ENCODE peak calls at places on chromosomes 11 and 22, in eight cellular contexts. One of them, this sample, is unnamed.
A peak's percentile ranks its signal among the peaks of the same experiment; 100 is the strongest.

GRCh38 chr22:47966316-47966715 is 1203.9 kb downstream of the TBC1D22A start:
- DNase-seq in neural progenitor cell: no peak
- DNase-seq in GM23248: no peak
- DNase-seq in mammary epithelial cell: no peak
- DNase-seq in IMR-90: no peak
- DNase-seq in SK-N-SH: no peak
- DNase-seq in HCT116: no peak
- DNase-seq in DND-41: no peak
- DNase-seq in this sample: no peak

GRCh38 chr11:88814076-88814475 is 251.7 kb downstream of the GRM5 start:
- DNase-seq in neural progenitor cell: no peak
- DNase-seq in GM23248: no peak
- DNase-seq in mammary epithelial cell: peak; percentile 23
- DNase-seq in IMR-90: no peak
- DNase-seq in SK-N-SH: no peak
- DNase-seq in HCT116: no peak
- DNase-seq in DND-41: no peak
- DNase-seq in this sample: no peak

GRCh38 chr11:111186308-111186967 is 59.1 kb upstream of the POU2AF2 start:
- DNase-seq in neural progenitor cell: no peak
- DNase-seq in GM23248: no peak
- DNase-seq in mammary epithelial cell: no peak
- DNase-seq in IMR-90: peak; percentile 52
- DNase-seq in SK-N-SH: no peak
- DNase-seq in HCT116: no peak
- DNase-seq in DND-41: no peak
- DNase-seq in this sample: no peak

GRCh38 chr22:30890689-30891442 is 77.7 kb downstream of the MORC2 start:
- DNase-seq in neural progenitor cell: peak; percentile 61
- DNase-seq in GM23248: peak; percentile 59
- DNase-seq in mammary epithelial cell: peak; percentile 22
- DNase-seq in IMR-90: peak; percentile 10
- DNase-seq in SK-N-SH: peak; percentile 79
- DNase-seq in HCT116: peak; percentile 10
- DNase-seq in DND-41: peak; percentile 34
- DNase-seq in this sample: peak; percentile 12

GRCh38 chr11:108643974-108644373 is 20.9 kb upstream of the DDX10 start:
- DNase-seq in neural progenitor cell: no peak
- DNase-seq in GM23248: no peak
- DNase-seq in mammary epithelial cell: no peak
- DNase-seq in IMR-90: no peak
- DNase-seq in SK-N-SH: no peak
- DNase-seq in HCT116: no peak
- DNase-seq in DND-41: no peak
- DNase-seq in this sample: no peak

GRCh38 chr11:83681944-83682644 is 395.9 kb upstream of the CCDC90B start:
- DNase-seq in neural progenitor cell: no peak
- DNase-seq in GM23248: peak; percentile 39
- DNase-seq in mammary epithelial cell: no peak
- DNase-seq in IMR-90: no peak
- DNase-seq in SK-N-SH: no peak
- DNase-seq in HCT116: no peak
- DNase-seq in DND-41: no peak
- DNase-seq in this sample: no peak

GRCh38 chr11:72030428-72031045 is 31.8 kb downstream of the IL18BP start:
- DNase-seq in neural progenitor cell: no peak
- DNase-seq in GM23248: no peak
- DNase-seq in mammary epithelial cell: no peak
- DNase-seq in IMR-90: no peak
- DNase-seq in SK-N-SH: no peak
- DNase-seq in HCT116: no peak
- DNase-seq in DND-41: no peak
- DNase-seq in this sample: no peak

GRCh38 chr11:71283960-71284359 is 31.6 kb upstream of the SHANK2 start:
- DNase-seq in neural progenitor cell: no peak
- DNase-seq in GM23248: no peak
- DNase-seq in mammary epithelial cell: peak; percentile 24
- DNase-seq in IMR-90: no peak
- DNase-seq in SK-N-SH: no peak
- DNase-seq in HCT116: no peak
- DNase-seq in DND-41: no peak
- DNase-seq in this sample: no peak

GRCh38 chr11:29809121-29809520 is 207.7 kb downstream of the KCNA4 start:
- DNase-seq in neural progenitor cell: no peak
- DNase-seq in GM23248: no peak
- DNase-seq in mammary epithelial cell: peak; percentile 60
- DNase-seq in IMR-90: no peak
- DNase-seq in SK-N-SH: no peak
- DNase-seq in HCT116: no peak
- DNase-seq in DND-41: no peak
- DNase-seq in this sample: peak; percentile 25

GRCh38 chr11:27088353-27088752 is 47.7 kb downstream of the BBOX1 start:
- DNase-seq in neural progenitor cell: no peak
- DNase-seq in GM23248: no peak
- DNase-seq in mammary epithelial cell: peak; percentile 80
- DNase-seq in IMR-90: no peak
- DNase-seq in SK-N-SH: no peak
- DNase-seq in HCT116: no peak
- DNase-seq in DND-41: no peak
- DNase-seq in this sample: no peak

GRCh38 chr11:60658409-60658808 is 41.0 kb upstream of the MS4A8 start:
- DNase-seq in neural progenitor cell: no peak
- DNase-seq in GM23248: no peak
- DNase-seq in mammary epithelial cell: no peak
- DNase-seq in IMR-90: no peak
- DNase-seq in SK-N-SH: no peak
- DNase-seq in HCT116: no peak
- DNase-seq in DND-41: no peak
- DNase-seq in this sample: no peak

GRCh38 chr22:23862103-23862502 is 4.4 kb downstream of the SLC2A11 start:
- DNase-seq in neural progenitor cell: peak; percentile 68
- DNase-seq in GM23248: peak; percentile 61
- DNase-seq in mammary epithelial cell: peak; percentile 28
- DNase-seq in IMR-90: peak; percentile 52
- DNase-seq in SK-N-SH: peak; percentile 65
- DNase-seq in HCT116: peak; percentile 32
- DNase-seq in DND-41: peak; percentile 65
- DNase-seq in this sample: peak; percentile 60

GRCh38 chr22:30265851-30266444 is 703 bp downstream of the OSM start:
- DNase-seq in neural progenitor cell: no peak
- DNase-seq in GM23248: peak; percentile 46
- DNase-seq in mammary epithelial cell: no peak
- DNase-seq in IMR-90: no peak
- DNase-seq in SK-N-SH: no peak
- DNase-seq in HCT116: no peak
- DNase-seq in DND-41: peak; percentile 92
- DNase-seq in this sample: no peak

GRCh38 chr11:61972796-61973602 is 5.6 kb upstream of the FTH1 start:
- DNase-seq in neural progenitor cell: no peak
- DNase-seq in GM23248: peak; percentile 87
- DNase-seq in mammary epithelial cell: peak; percentile 99
- DNase-seq in IMR-90: peak; percentile 91
- DNase-seq in SK-N-SH: no peak
- DNase-seq in HCT116: no peak
- DNase-seq in DND-41: no peak
- DNase-seq in this sample: no peak

GRCh38 chr22:26642465-26643367 is 14.7 kb upstream of the MIAT start:
- DNase-seq in neural progenitor cell: peak; percentile 54
- DNase-seq in GM23248: no peak
- DNase-seq in mammary epithelial cell: no peak
- DNase-seq in IMR-90: no peak
- DNase-seq in SK-N-SH: no peak
- DNase-seq in HCT116: no peak
- DNase-seq in DND-41: peak; percentile 94
- DNase-seq in this sample: peak; percentile 68

GRCh38 chr11:72962084-72962483 is 147.9 kb downstream of the ATG16L2 start:
- DNase-seq in neural progenitor cell: no peak
- DNase-seq in GM23248: peak; percentile 53
- DNase-seq in mammary epithelial cell: no peak
- DNase-seq in IMR-90: peak; percentile 66
- DNase-seq in SK-N-SH: no peak
- DNase-seq in HCT116: no peak
- DNase-seq in DND-41: no peak
- DNase-seq in this sample: no peak

GRCh38 chr11:121576531-121576930 is 123.8 kb upstream of the SORL1-AS1 start:
- DNase-seq in neural progenitor cell: no peak
- DNase-seq in GM23248: no peak
- DNase-seq in mammary epithelial cell: no peak
- DNase-seq in IMR-90: no peak
- DNase-seq in SK-N-SH: no peak
- DNase-seq in HCT116: no peak
- DNase-seq in DND-41: no peak
- DNase-seq in this sample: no peak

GRCh38 chr11:59759900-59760299 is 4.7 kb downstream of the STX3 start:
- DNase-seq in neural progenitor cell: no peak
- DNase-seq in GM23248: no peak
- DNase-seq in mammary epithelial cell: no peak
- DNase-seq in IMR-90: no peak
- DNase-seq in SK-N-SH: no peak
- DNase-seq in HCT116: no peak
- DNase-seq in DND-41: no peak
- DNase-seq in this sample: no peak

GRCh38 chr11:118176400-118177134 is at the start of gene SCN2B:
- DNase-seq in neural progenitor cell: no peak
- DNase-seq in GM23248: no peak
- DNase-seq in mammary epithelial cell: no peak
- DNase-seq in IMR-90: peak; percentile 7
- DNase-seq in SK-N-SH: peak; percentile 78
- DNase-seq in HCT116: no peak
- DNase-seq in DND-41: no peak
- DNase-seq in this sample: no peak

GRCh38 chr11:862704-863388 is 20.2 kb downstream of the TSPAN4 start:
- DNase-seq in neural progenitor cell: no peak
- DNase-seq in GM23248: no peak
- DNase-seq in mammary epithelial cell: no peak
- DNase-seq in IMR-90: no peak
- DNase-seq in SK-N-SH: no peak
- DNase-seq in HCT116: no peak
- DNase-seq in DND-41: no peak
- DNase-seq in this sample: no peak

GRCh38 chr11:862028-862703 is 19.5 kb downstream of the TSPAN4 start:
- DNase-seq in neural progenitor cell: peak; percentile 56
- DNase-seq in GM23248: no peak
- DNase-seq in mammary epithelial cell: no peak
- DNase-seq in IMR-90: no peak
- DNase-seq in SK-N-SH: peak; percentile 60
- DNase-seq in HCT116: no peak
- DNase-seq in DND-41: no peak
- DNase-seq in this sample: no peak

GRCh38 chr11:864928-865327 is 22.3 kb downstream of the TSPAN4 start:
- DNase-seq in neural progenitor cell: no peak
- DNase-seq in GM23248: no peak
- DNase-seq in mammary epithelial cell: no peak
- DNase-seq in IMR-90: no peak
- DNase-seq in SK-N-SH: no peak
- DNase-seq in HCT116: no peak
- DNase-seq in DND-41: no peak
- DNase-seq in this sample: no peak

GRCh38 chr11:864118-864827 is 21.6 kb downstream of the TSPAN4 start:
- DNase-seq in neural progenitor cell: no peak
- DNase-seq in GM23248: no peak
- DNase-seq in mammary epithelial cell: no peak
- DNase-seq in IMR-90: no peak
- DNase-seq in SK-N-SH: no peak
- DNase-seq in HCT116: no peak
- DNase-seq in DND-41: no peak
- DNase-seq in this sample: no peak

GRCh38 chr11:863389-864117 is 20.9 kb downstream of the TSPAN4 start:
- DNase-seq in neural progenitor cell: no peak
- DNase-seq in GM23248: no peak
- DNase-seq in mammary epithelial cell: no peak
- DNase-seq in IMR-90: no peak
- DNase-seq in SK-N-SH: no peak
- DNase-seq in HCT116: no peak
- DNase-seq in DND-41: no peak
- DNase-seq in this sample: no peak
- H3K9ac ChIP-seq in neural progenitor cell: peak overlapping the region; percentile 18
- H3K9ac ChIP-seq in GM23248: no peak overlapping the region
- H3K9ac ChIP-seq in mammary epithelial cell: no peak overlapping the region
- H3K9ac ChIP-seq in IMR-90: no peak overlapping the region
- H3K9ac ChIP-seq in SK-N-SH: no peak overlapping the region
- H3K9ac ChIP-seq in HCT116: no peak overlapping the region
- H3K9ac ChIP-seq in DND-41: no peak overlapping the region
- H3K9ac ChIP-seq in this sample: no peak overlapping the region

DNA sequence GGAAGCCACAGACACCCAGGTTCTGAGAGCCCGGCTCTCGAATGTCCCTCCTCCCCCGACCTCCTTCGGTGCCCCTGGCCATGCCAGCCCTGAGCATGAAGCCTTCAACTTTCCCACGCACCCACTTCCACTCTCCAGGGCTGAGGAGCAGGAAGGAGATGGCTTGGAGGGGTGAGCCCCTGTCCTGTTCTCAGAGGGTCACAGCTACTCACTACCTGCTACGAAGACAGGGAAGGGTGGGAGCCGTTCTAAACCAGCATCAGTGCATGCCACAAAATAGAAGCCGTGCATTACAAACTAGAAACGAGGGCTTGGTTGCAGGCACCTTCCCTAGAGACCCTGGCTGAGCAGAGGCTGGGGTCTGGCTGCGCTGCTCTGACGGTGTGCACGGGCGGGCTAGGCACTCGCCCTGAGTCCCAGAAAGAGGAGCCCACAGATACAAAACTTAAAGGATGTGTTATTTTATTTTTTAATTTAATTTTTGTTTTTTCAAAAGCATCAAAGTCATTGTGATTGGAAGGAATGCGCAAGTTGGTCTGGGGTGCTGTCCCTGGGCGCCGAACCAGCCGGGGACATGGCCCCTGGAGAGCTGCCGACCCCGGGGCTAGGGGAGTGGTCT is 4.2 kb upstream of the KRTAP5-6 start:
- DNase-seq in neural progenitor cell: no peak
- DNase-seq in GM23248: no peak
- DNase-seq in mammary epithelial cell: no peak
- DNase-seq in IMR-90: no peak
- DNase-seq in SK-N-SH: no peak
- DNase-seq in HCT116: no peak
- DNase-seq in DND-41: no peak
- DNase-seq in this sample: no peak
- H3K4me2 ChIP-seq in neural progenitor cell: peak overlapping the region; percentile 87
- H3K4me2 ChIP-seq in GM23248: no peak overlapping the region
- H3K4me2 ChIP-seq in mammary epithelial cell: peak overlapping the region; percentile 87
- H3K4me2 ChIP-seq in IMR-90: no peak overlapping the region
- H3K4me2 ChIP-seq in SK-N-SH: peak overlapping the region; percentile 85
- H3K4me2 ChIP-seq in HCT116: peak overlapping the region; percentile 98
- H3K4me2 ChIP-seq in DND-41: peak overlapping the region; percentile 79
- H3K4me2 ChIP-seq in this sample: peak overlapping the region; percentile 85

GRCh38 chr22:42817556-42817955 is 39.5 kb downstream of the ARFGAP3 start:
- DNase-seq in neural progenitor cell: no peak
- DNase-seq in GM23248: peak; percentile 35
- DNase-seq in mammary epithelial cell: no peak
- DNase-seq in IMR-90: no peak
- DNase-seq in SK-N-SH: no peak
- DNase-seq in HCT116: no peak
- DNase-seq in DND-41: no peak
- DNase-seq in this sample: no peak
- H3K9ac ChIP-seq in neural progenitor cell: no peak overlapping the region
- H3K9ac ChIP-seq in GM23248: no peak overlapping the region
- H3K9ac ChIP-seq in mammary epithelial cell: no peak overlapping the region
- H3K9ac ChIP-seq in IMR-90: no peak overlapping the region
- H3K9ac ChIP-seq in SK-N-SH: no peak overlapping the region
- H3K9ac ChIP-seq in HCT116: no peak overlapping the region
- H3K9ac ChIP-seq in DND-41: no peak overlapping the region
- H3K9ac ChIP-seq in this sample: no peak overlapping the region

DNA sequence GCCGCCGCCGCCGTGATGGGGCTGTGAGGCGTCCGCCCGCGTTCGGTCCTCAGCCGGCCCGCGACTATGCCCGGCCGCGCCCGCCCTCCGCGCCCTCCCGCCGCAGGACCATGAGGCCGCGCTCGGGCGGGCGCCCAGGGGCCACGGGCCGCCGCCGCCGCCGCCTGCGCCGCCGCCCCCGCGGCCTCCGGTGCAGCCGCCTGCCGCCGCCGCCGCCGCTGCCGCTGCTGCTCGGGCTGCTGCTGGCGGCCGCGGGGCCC is 215 bp downstream of the ZNRF3 start:
- DNase-seq in neural progenitor cell: no peak
- DNase-seq in GM23248: no peak
- DNase-seq in mammary epithelial cell: no peak
- DNase-seq in IMR-90: no peak
- DNase-seq in SK-N-SH: no peak
- DNase-seq in HCT116: no peak
- DNase-seq in DND-41: no peak
- DNase-seq in this sample: no peak
- H3K4me2 ChIP-seq in neural progenitor cell: peak overlapping the region; percentile 91
- H3K4me2 ChIP-seq in GM23248: no peak overlapping the region
- H3K4me2 ChIP-seq in mammary epithelial cell: peak overlapping the region; percentile 52
- H3K4me2 ChIP-seq in IMR-90: peak overlapping the region; percentile 68
- H3K4me2 ChIP-seq in SK-N-SH: no peak overlapping the region
- H3K4me2 ChIP-seq in HCT116: peak overlapping the region; percentile 98
- H3K4me2 ChIP-seq in DND-41: peak overlapping the region; percentile 97
- H3K4me2 ChIP-seq in this sample: no peak overlapping the region

This sample was measured in MM.1S.